ENCODE peak calls at places on chromosomes 2 and 18, in seven cellular contexts. P, Z, X, U, M, F and K are unnamed samples.

GRCh38 chr2:11556101-11556806 is 22.4 kb downstream of the GREB1 start:
- DNase-seq in P (no peak), Z (no peak), X (no peak), F (no peak), U (no peak), M (no peak), K (no peak)

GRCh38 chr2:212929116-212929515 is 222.3 kb downstream of the IKZF2 start:
- DNase-seq in X (no peak), M (no peak), U (no peak), Z (no peak), P (no peak), F (no peak), K (no peak)

GRCh38 chr18:48949051-48949605 is 1.6 kb downstream of the SMAD7 start:
- DNase-seq in Z (no peak), P (peak; percentile 69), F (no peak), X (peak; percentile 71), M (peak; percentile 69), U (no peak), K (no peak)

GRCh38 chr2:121710470-121711170 is 26.1 kb downstream of the NIFK start:
- DNase-seq in U (peak; percentile 11), Z (no peak), F (no peak), P (no peak), X (no peak), M (no peak), K (no peak)

GRCh38 chr2:51329512-51329911 is 297.6 kb upstream of the NRXN1 start:
- DNase-seq in M (no peak), X (no peak), P (no peak), Z (no peak), U (no peak), F (no peak), K (no peak)

GRCh38 chr2:181354626-181355025 is 102.6 kb upstream of the ITGA4 start:
- DNase-seq in F (peak; percentile 3), M (no peak), Z (no peak), P (no peak), U (no peak), X (no peak), K (no peak)

GRCh38 chr18:46793565-46793964 is 36.7 kb upstream of the ST8SIA5 start:
- DNase-seq in P (no peak), X (no peak), F (no peak), M (no peak), Z (no peak), U (no peak), K (no peak)

GRCh38 chr2:162123806-162124758 is 28.0 kb downstream of the GCG start:
- DNase-seq in P (peak; percentile 62), Z (no peak), M (no peak), X (no peak), U (no peak), F (peak; percentile 51), K (no peak)

GRCh38 chr2:174971868-174972781 is 33.1 kb downstream of the CHN1 start:
- DNase-seq in Z (no peak), U (no peak), P (no peak), F (peak; percentile 76), M (no peak), X (no peak), K (no peak)

GRCh38 chr2:3197308-3197707 is 180.3 kb downstream of the EIPR1 start:
- DNase-seq in P (no peak), X (no peak), U (no peak), Z (no peak), F (no peak), M (no peak), K (no peak)

GRCh38 chr2:150385211-150385610 is 102.3 kb downstream of the RND3 start:
- DNase-seq in Z (no peak), M (no peak), F (no peak), U (no peak), X (no peak), P (no peak), K (no peak)

GRCh38 chr2:43879261-43879660 is 40.5 kb downstream of the ABCG8 start:
- DNase-seq in F (peak; percentile 40), X (no peak), U (no peak), Z (no peak), P (no peak), M (no peak), K (no peak)

GRCh38 chr18:48663931-48664847 is 125.4 kb downstream of the CTIF start:
- DNase-seq in P (peak; percentile 87), U (peak; percentile 80), M (peak; percentile 73), Z (peak; percentile 73), F (peak; percentile 39), X (peak; percentile 85), K (peak; percentile 68)

GRCh38 chr2:34104601-34105000 is 505.5 kb upstream of the FAM98A start:
- DNase-seq in U (no peak), F (no peak), Z (no peak), X (no peak), P (no peak), M (no peak), K (no peak)

GRCh38 chr2:133495226-133495625 is 73.0 kb downstream of the NCKAP5 start:
- DNase-seq in X (no peak), Z (no peak), M (no peak), P (no peak), F (no peak), U (no peak), K (no peak)

GRCh38 chr2:220065581-220065980 is 438.2 kb downstream of the SLC4A3 start:
- DNase-seq in Z (no peak), M (no peak), U (no peak), F (no peak), X (no peak), P (no peak), K (no peak)

GRCh38 chr2:172791953-172792352 is 56.3 kb downstream of the RAPGEF4 start:
- DNase-seq in X (no peak), P (no peak), Z (no peak), F (no peak), M (no peak), U (no peak), K (no peak)

GRCh38 chr2:31296641-31297287 is 62.8 kb downstream of the EHD3 start:
- DNase-seq in F (no peak), M (no peak), X (no peak), P (no peak), U (no peak), Z (no peak), K (no peak)

GRCh38 chr18:65221736-65222135 is 529.1 kb upstream of the CDH7 start:
- DNase-seq in X (no peak), Z (no peak), P (no peak), F (no peak), U (no peak), M (no peak), K (no peak)

GRCh38 chr2:236871500-236872001 is 214.1 kb upstream of the COPS8 start:
- DNase-seq in U (no peak), Z (no peak), M (peak; percentile 37), X (peak; percentile 72), P (no peak), F (peak; percentile 59), K (no peak)

GRCh38 chr2:112811841-112812306 is 24.7 kb downstream of the IL1B start:
- DNase-seq in Z (no peak), M (no peak), U (no peak), X (no peak), F (peak; percentile 64), P (no peak), K (no peak)

DNA sequence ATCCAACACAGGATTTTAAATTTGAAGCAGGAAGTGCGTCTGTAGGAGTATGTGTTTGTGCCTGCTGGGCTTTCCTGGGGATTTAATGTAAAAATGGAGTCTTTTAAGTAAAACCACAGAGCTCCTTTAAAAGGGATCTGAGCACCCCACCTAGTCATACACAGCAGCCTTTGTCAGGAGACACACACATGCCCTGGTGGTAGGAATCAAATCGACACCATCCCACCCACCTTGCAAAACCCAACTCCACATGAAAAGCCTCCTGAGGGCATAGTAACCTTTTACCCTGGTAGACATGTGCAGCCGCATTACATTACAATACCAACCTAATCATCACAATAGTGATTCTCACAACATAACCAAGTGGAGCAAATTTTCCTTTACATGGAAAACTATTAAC is 29.0 kb downstream of the UXS1 start:
- DNase-seq in U (no peak), X (no peak), Z (no peak), M (no peak), F (no peak), P (no peak), K (no peak)
- TF ChIP-seq CTCF in U (no peak), X (no peak), Z (no peak), M (no peak), F (no peak), P (no peak), K (no peak)

GRCh38 chr2:128755693-128756371 is 437.2 kb upstream of the HS6ST1 start:
- DNase-seq in F (no peak), P (no peak), U (no peak), M (no peak), Z (no peak), X (peak; percentile 53), K (no peak)
- TF ChIP-seq CTCF in F (no peak), P (no peak), U (no peak), M (no peak), Z (no peak), X (no peak), K (no peak)

GRCh38 chr2:100562613-100563406 is at the start of gene PDCL3:
- DNase-seq in M (peak; percentile 95), Z (peak; percentile 92), X (peak; percentile 98), P (peak; percentile 97), U (peak; percentile 98), F (peak; percentile 99), K (peak; percentile 76)
- TF ChIP-seq CTCF in M (no peak), Z (no peak), X (no peak), P (no peak), U (peak; percentile 34), F (peak; percentile 12), K (no peak)

GRCh38 chr18:8339958-8340357 is 269.3 kb upstream of the RAB12 start:
- DNase-seq in Z (no peak), X (no peak), M (no peak), U (no peak), P (no peak), F (no peak), K (no peak)
- TF ChIP-seq CTCF in Z (no peak), X (no peak), M (no peak), U (no peak), P (no peak), F (no peak), K (no peak)